ENCODE peak calls at places on chromosomes 2 and 18, in six cellular contexts. G, Z, R, D, Y and E are unnamed samples.
A peak's percentile ranks its signal among the peaks of the same experiment; 100 is the strongest.

GRCh38 chr2:105081006-105081701 is 43.3 kb downstream of the MRPS9 start:
- DNase-seq in G (no peak), Z (no peak), R (no peak), D (no peak), Y (peak; percentile 69), E (no peak)

GRCh38 chr2:235126771-235127170 is 175.0 kb downstream of the SH3BP4 start:
- DNase-seq in G (no peak), Z (no peak), R (no peak), D (no peak), Y (no peak), E (no peak)

GRCh38 chr2:102473020-102473419 is at the start of gene SLC9A4:
- DNase-seq in G (peak; percentile 33), Z (peak; percentile 13), R (peak; percentile 13), D (peak; percentile 24), Y (peak; percentile 54), E (no peak)

GRCh38 chr2:101655941-101656422 is 41.5 kb upstream of the MAP4K4 start:
- DNase-seq in G (no peak), Z (no peak), R (no peak), D (no peak), Y (no peak), E (no peak)

GRCh38 chr2:32772623-32773221 is 144.9 kb downstream of the TTC27 start:
- DNase-seq in G (no peak), Z (peak; percentile 41), R (peak; percentile 29), D (no peak), Y (peak; percentile 79), E (peak; percentile 14)

GRCh38 chr2:86337235-86338099 is at the start of gene REEP1:
- DNase-seq in G (no peak), Z (peak; percentile 43), R (no peak), D (no peak), Y (peak; percentile 81), E (no peak)

GRCh38 chr18:34039194-34039593 is 185.5 kb downstream of the NOL4 start:
- DNase-seq in G (no peak), Z (no peak), R (no peak), D (no peak), Y (no peak), E (no peak)

GRCh38 chr2:218805627-218806026 is 23.7 kb downstream of the CYP27A1 start:
- DNase-seq in G (no peak), Z (no peak), R (no peak), D (no peak), Y (no peak), E (no peak)

GRCh38 chr18:13823707-13824395 is at the start of gene MC5R:
- DNase-seq in G (peak; percentile 64), Z (peak; percentile 85), R (no peak), D (peak; percentile 54), Y (peak; percentile 88), E (no peak)

GRCh38 chr2:84071050-84071449 is 388.0 kb downstream of the SUCLG1 start:
- DNase-seq in G (no peak), Z (no peak), R (no peak), D (no peak), Y (no peak), E (no peak)

GRCh38 chr2:17043173-17043572 is 377.5 kb upstream of the CYRIA start:
- DNase-seq in G (no peak), Z (no peak), R (peak; percentile 51), D (no peak), Y (no peak), E (peak; percentile 31)

GRCh38 chr2:12978058-12978835 is 261.5 kb downstream of the TRIB2 start:
- DNase-seq in G (no peak), Z (no peak), R (no peak), D (no peak), Y (no peak), E (no peak)